ENCODE peak calls at places on chromosomes 13 and 19, in five cellular contexts. R is CD4-positive, alpha-beta T cell; M is HT1080; H is stimulated activated CD8-positive, alpha-beta memory T cell treated with anti-CD3 and anti-CD28 coated beads, Interleukin-15, amount 100 ng/mL, for 4 hours; C is fibroblast of pulmonary artery. K is an unnamed sample.

GRCh38 chr13:28710161-28710560 is 8.6 kb downstream of the SLC46A3 start:
- DNase-seq in R (no peak), M (no peak), H (no peak), C (no peak), K (no peak)

GRCh38 chr13:29575098-29575497 is 20.4 kb downstream of the SLC7A1 start:
- DNase-seq in R (no peak), M (no peak), H (no peak), C (no peak), K (no peak)

GRCh38 chr19:54418030-54418929 is 3.0 kb downstream of the TTYH1 start:
- DNase-seq in R (no peak), M (peak; percentile 29), H (no peak), C (peak; percentile 61), K (no peak)

GRCh38 chr19:40519352-40520322 is 52.8 kb downstream of the SPTBN4 start:
- DNase-seq in R (no peak), M (no peak), H (no peak), C (peak; percentile 43), K (no peak)

GRCh38 chr13:45441633-45442032 is 23.1 kb upstream of the COG3 start:
- DNase-seq in R (no peak), M (peak; percentile 72), H (no peak), C (peak; percentile 16), K (no peak)

GRCh38 chr13:101258071-101258470 is 158.2 kb downstream of the NALCN start:
- DNase-seq in R (no peak), M (peak; percentile 94), H (peak; percentile 24), C (peak; percentile 70), K (no peak)

GRCh38 chr19:14871619-14872230 is 14.2 kb downstream of the OR7A17 start:
- DNase-seq in R (no peak), M (peak; percentile 7), H (no peak), C (peak; percentile 32), K (no peak)

GRCh38 chr13:75550159-75550567 is 572 bp downstream of the UCHL3 start:
- DNase-seq in R (no peak), M (peak; percentile 87), H (no peak), C (peak; percentile 70), K (no peak)

GRCh38 chr13:99260216-99260615 is 2.0 kb upstream of the GPR18 start:
- DNase-seq in R (no peak), M (no peak), H (no peak), C (no peak), K (no peak)

GRCh38 chr19:48772503-48772953 is 17.2 kb downstream of the FGF21 start:
- DNase-seq in R (no peak), M (no peak), H (no peak), C (no peak), K (no peak)

GRCh38 chr19:5292843-5293606 is 47.6 kb downstream of the PTPRS start:
- DNase-seq in R (peak; percentile 59), M (no peak), H (no peak), C (peak; percentile 57), K (peak; percentile 63)

GRCh38 chr19:19445911-19446361 is 40.5 kb downstream of the GATAD2A start:
- DNase-seq in R (no peak), M (peak; percentile 44), H (no peak), C (no peak), K (no peak)

GRCh38 chr19:55443045-55443823 is at the start of gene SHISA7:
- DNase-seq in R (no peak), M (no peak), H (no peak), C (no peak), K (no peak)

GRCh38 chr19:3852614-3853254 is 16.1 kb downstream of the ZFR2 start:
- DNase-seq in R (peak; percentile 40), M (peak; percentile 89), H (peak; percentile 10), C (peak; percentile 82), K (no peak)

GRCh38 chr19:17755977-17756670 is 4.8 kb downstream of the FCHO1 start:
- DNase-seq in R (peak; percentile 52), M (peak; percentile 52), H (no peak), C (peak; percentile 56), K (peak; percentile 79)

GRCh38 chr13:97276862-97277269 is 54.7 kb downstream of the MBNL2 start:
- DNase-seq in R (no peak), M (peak; percentile 30), H (no peak), C (no peak), K (no peak)

GRCh38 chr19:18672606-18673337 is 10.7 kb upstream of the CRTC1 start:
- DNase-seq in R (no peak), M (peak; percentile 30), H (no peak), C (peak; percentile 53), K (no peak)

GRCh38 chr13:44212633-44213387 is 160.8 kb upstream of the SERP2 start:
- DNase-seq in R (no peak), M (no peak), H (no peak), C (peak; percentile 69), K (no peak)

GRCh38 chr19:58229255-58229639 is 533 bp downstream of the ZNF544 start:
- DNase-seq in R (no peak), M (peak; percentile 32), H (no peak), C (peak; percentile 37), K (no peak)

GRCh38 chr19:9608912-9609311 is 12.1 kb downstream of the ZNF561 start:
- DNase-seq in R (no peak), M (no peak), H (no peak), C (no peak), K (no peak)